ENCODE peak calls at places on chromosomes 1 and 21, in seven cellular contexts. One of them, this sample, is unnamed.

GRCh38 chr1:6118415-6118814 is 61.7 kb downstream of the CHD5 start:
- DNase-seq in HT1080: no peak
- DNase-seq in MCF 10A: peak
- DNase-seq in ELR: no peak
- DNase-seq in stimulated activated CD4-positive, alpha-beta T cell treated with anti-CD3 and anti-CD28 coated beads, TNF-alpha, amount 100 ng/mL, for 1 hour: no peak
- DNase-seq in occipital lobe: no peak
- DNase-seq in astrocyte of the spinal cord: no peak
- DNase-seq in this sample: no peak

GRCh38 chr1:35777109-35777508 is 7.3 kb upstream of the CLSPN start:
- DNase-seq in HT1080: no peak
- DNase-seq in MCF 10A: no peak
- DNase-seq in ELR: no peak
- DNase-seq in stimulated activated CD4-positive, alpha-beta T cell treated with anti-CD3 and anti-CD28 coated beads, TNF-alpha, amount 100 ng/mL, for 1 hour: no peak
- DNase-seq in occipital lobe: no peak
- DNase-seq in astrocyte of the spinal cord: no peak
- DNase-seq in this sample: no peak

GRCh38 chr1:237953238-237953637 is 62.5 kb upstream of the ZP4 start:
- DNase-seq in HT1080: peak
- DNase-seq in MCF 10A: peak
- DNase-seq in ELR: peak
- DNase-seq in stimulated activated CD4-positive, alpha-beta T cell treated with anti-CD3 and anti-CD28 coated beads, TNF-alpha, amount 100 ng/mL, for 1 hour: no peak
- DNase-seq in occipital lobe: no peak
- DNase-seq in astrocyte of the spinal cord: no peak
- DNase-seq in this sample: no peak

GRCh38 chr1:23909412-23909811 is 3.8 kb downstream of the CNR2 start:
- DNase-seq in HT1080: no peak
- DNase-seq in MCF 10A: peak
- DNase-seq in ELR: no peak
- DNase-seq in stimulated activated CD4-positive, alpha-beta T cell treated with anti-CD3 and anti-CD28 coated beads, TNF-alpha, amount 100 ng/mL, for 1 hour: no peak
- DNase-seq in occipital lobe: no peak
- DNase-seq in astrocyte of the spinal cord: no peak
- DNase-seq in this sample: no peak

GRCh38 chr1:229710746-229711145 is 84.7 kb downstream of the URB2 start:
- DNase-seq in HT1080: no peak
- DNase-seq in MCF 10A: no peak
- DNase-seq in ELR: no peak
- DNase-seq in stimulated activated CD4-positive, alpha-beta T cell treated with anti-CD3 and anti-CD28 coated beads, TNF-alpha, amount 100 ng/mL, for 1 hour: no peak
- DNase-seq in occipital lobe: no peak
- DNase-seq in astrocyte of the spinal cord: peak
- DNase-seq in this sample: no peak

GRCh38 chr21:31185663-31186062 is 147.4 kb upstream of the KRTAP19-8 start:
- DNase-seq in HT1080: no peak
- DNase-seq in MCF 10A: no peak
- DNase-seq in ELR: no peak
- DNase-seq in stimulated activated CD4-positive, alpha-beta T cell treated with anti-CD3 and anti-CD28 coated beads, TNF-alpha, amount 100 ng/mL, for 1 hour: no peak
- DNase-seq in occipital lobe: no peak
- DNase-seq in astrocyte of the spinal cord: no peak
- DNase-seq in this sample: no peak

GRCh38 chr1:101081496-101082282 is 56.1 kb upstream of the DPH5 start:
- DNase-seq in HT1080: no peak
- DNase-seq in MCF 10A: no peak
- DNase-seq in ELR: no peak
- DNase-seq in stimulated activated CD4-positive, alpha-beta T cell treated with anti-CD3 and anti-CD28 coated beads, TNF-alpha, amount 100 ng/mL, for 1 hour: no peak
- DNase-seq in occipital lobe: no peak
- DNase-seq in astrocyte of the spinal cord: no peak
- DNase-seq in this sample: no peak

GRCh38 chr1:5860277-5860676 is 131.9 kb downstream of the NPHP4 start:
- DNase-seq in HT1080: no peak
- DNase-seq in MCF 10A: no peak
- DNase-seq in ELR: no peak
- DNase-seq in stimulated activated CD4-positive, alpha-beta T cell treated with anti-CD3 and anti-CD28 coated beads, TNF-alpha, amount 100 ng/mL, for 1 hour: no peak
- DNase-seq in occipital lobe: no peak
- DNase-seq in astrocyte of the spinal cord: no peak
- DNase-seq in this sample: no peak

GRCh38 chr21:28793043-28793442 is 199.6 kb downstream of the LTN1 start:
- DNase-seq in HT1080: no peak
- DNase-seq in MCF 10A: peak
- DNase-seq in ELR: peak
- DNase-seq in stimulated activated CD4-positive, alpha-beta T cell treated with anti-CD3 and anti-CD28 coated beads, TNF-alpha, amount 100 ng/mL, for 1 hour: no peak
- DNase-seq in occipital lobe: no peak
- DNase-seq in astrocyte of the spinal cord: peak
- DNase-seq in this sample: no peak

GRCh38 chr1:170967042-170967910 is 31.9 kb downstream of the MROH9 start:
- DNase-seq in HT1080: peak
- DNase-seq in MCF 10A: peak
- DNase-seq in ELR: peak
- DNase-seq in stimulated activated CD4-positive, alpha-beta T cell treated with anti-CD3 and anti-CD28 coated beads, TNF-alpha, amount 100 ng/mL, for 1 hour: no peak
- DNase-seq in occipital lobe: no peak
- DNase-seq in astrocyte of the spinal cord: peak
- DNase-seq in this sample: peak

GRCh38 chr1:185453496-185454192 is 136.6 kb upstream of the IVNS1ABP start:
- DNase-seq in HT1080: no peak
- DNase-seq in MCF 10A: peak
- DNase-seq in ELR: peak
- DNase-seq in stimulated activated CD4-positive, alpha-beta T cell treated with anti-CD3 and anti-CD28 coated beads, TNF-alpha, amount 100 ng/mL, for 1 hour: no peak
- DNase-seq in occipital lobe: no peak
- DNase-seq in astrocyte of the spinal cord: peak
- DNase-seq in this sample: peak

GRCh38 chr1:229757226-229757625 is 131.2 kb downstream of the URB2 start:
- DNase-seq in HT1080: no peak
- DNase-seq in MCF 10A: no peak
- DNase-seq in ELR: peak
- DNase-seq in stimulated activated CD4-positive, alpha-beta T cell treated with anti-CD3 and anti-CD28 coated beads, TNF-alpha, amount 100 ng/mL, for 1 hour: no peak
- DNase-seq in occipital lobe: no peak
- DNase-seq in astrocyte of the spinal cord: no peak
- DNase-seq in this sample: peak

GRCh38 chr21:35323947-35324346 is 274.8 kb upstream of the RUNX1 start:
- DNase-seq in HT1080: no peak
- DNase-seq in MCF 10A: no peak
- DNase-seq in ELR: no peak
- DNase-seq in stimulated activated CD4-positive, alpha-beta T cell treated with anti-CD3 and anti-CD28 coated beads, TNF-alpha, amount 100 ng/mL, for 1 hour: no peak
- DNase-seq in occipital lobe: no peak
- DNase-seq in astrocyte of the spinal cord: peak
- DNase-seq in this sample: no peak

GRCh38 chr1:3695326-3696217 is 43.3 kb downstream of the TP73 start:
- DNase-seq in HT1080: peak
- DNase-seq in MCF 10A: peak
- DNase-seq in ELR: peak
- DNase-seq in stimulated activated CD4-positive, alpha-beta T cell treated with anti-CD3 and anti-CD28 coated beads, TNF-alpha, amount 100 ng/mL, for 1 hour: no peak
- DNase-seq in occipital lobe: no peak
- DNase-seq in astrocyte of the spinal cord: no peak
- DNase-seq in this sample: peak

This sample was measured in Daoy.